ENCODE peak calls at places on chromosome 5, in four cellular contexts. Q is upper lobe of left lung, A is GM12878, U is Panc1. S is an unnamed sample.
A peak's percentile ranks its signal among the peaks of the same experiment; 100 is the strongest.

GRCh38 chr5:135057233-135057632 is 23.2 kb upstream of the PITX1 start:
- ATAC-seq in Q (no peak), A (no peak), U (no peak), S (no peak)

GRCh38 chr5:115736004-115736689 is 80.3 kb downstream of the CDO1 start:
- ATAC-seq in Q (no peak), A (no peak), U (no peak), S (peak; percentile 44)

GRCh38 chr5:61123145-61123544 is 39.1 kb downstream of the SMIM15 start:
- ATAC-seq in Q (no peak), A (no peak), U (no peak), S (no peak)

GRCh38 chr5:95718203-95718602 is 12.9 kb upstream of the RHOBTB3 start:
- ATAC-seq in Q (no peak), A (peak; percentile 92), U (no peak), S (no peak)

GRCh38 chr5:149053027-149053705 is 9.7 kb downstream of the SH3TC2 start:
- ATAC-seq in Q (no peak), A (no peak), U (no peak), S (no peak)

GRCh38 chr5:122471031-122471751 is 159.2 kb downstream of the SNCAIP start:
- ATAC-seq in Q (peak; percentile 69), A (no peak), U (no peak), S (peak; percentile 13)

GRCh38 chr5:66856041-66856805 is 260.0 kb downstream of the MAST4 start:
- ATAC-seq in Q (no peak), A (no peak), U (no peak), S (no peak)

GRCh38 chr5:154146409-154146808 is 44.1 kb upstream of the GALNT10 start:
- ATAC-seq in Q (no peak), A (no peak), U (no peak), S (no peak)

GRCh38 chr5:111235635-111236034 is 11.5 kb downstream of the CAMK4 start:
- ATAC-seq in Q (no peak), A (no peak), U (no peak), S (no peak)

GRCh38 chr5:59744531-59744992 is 149.0 kb downstream of the PDE4D start:
- ATAC-seq in Q (no peak), A (no peak), U (no peak), S (no peak)

GRCh38 chr5:140690941-140691924 is at the start of the genes HARS1 and HARS2:
- ATAC-seq in Q (peak; percentile 98), A (peak; percentile 96), U (peak; percentile 99), S (peak; percentile 98)

GRCh38 chr5:113199122-113199905 is 222.7 kb downstream of the DCP2 start:
- ATAC-seq in Q (no peak), A (no peak), U (no peak), S (no peak)

GRCh38 chr5:132321109-132321721 is 27.0 kb downstream of the SLC22A4 start:
- ATAC-seq in Q (no peak), A (no peak), U (peak; percentile 33), S (no peak)

GRCh38 chr5:61626639-61627282 is 294.7 kb downstream of the ZSWIM6 start:
- ATAC-seq in Q (peak; percentile 51), A (peak; percentile 43), U (no peak), S (peak; percentile 11)

GRCh38 chr5:178256746-178257145 is 24.1 kb upstream of the PHYKPL start:
- ATAC-seq in Q (no peak), A (no peak), U (no peak), S (no peak)

GRCh38 chr5:174990909-174991308 is 266.5 kb downstream of the MSX2 start:
- ATAC-seq in Q (no peak), A (no peak), U (no peak), S (no peak)

GRCh38 chr5:53253421-53253871 is 143.9 kb upstream of the MOCS2 start:
- ATAC-seq in Q (no peak), A (no peak), U (no peak), S (no peak)

GRCh38 chr5:133866903-133867245 is 101.6 kb downstream of the C5orf15 start:
- ATAC-seq in Q (no peak), A (peak; percentile 29), U (no peak), S (no peak)

GRCh38 chr5:139164020-139164419 is 34.1 kb downstream of the SIL1 start:
- ATAC-seq in Q (no peak), A (no peak), U (no peak), S (no peak)

GRCh38 chr5:34053133-34053532 is 10.1 kb upstream of the C1QTNF3 start:
- ATAC-seq in Q (no peak), A (no peak), U (no peak), S (peak; percentile 39)

GRCh38 chr5:173751266-173751600 is 134.8 kb upstream of the BOD1 start:
- ATAC-seq in Q (no peak), A (no peak), U (no peak), S (no peak)

GRCh38 chr5:31408814-31409213 is 123.1 kb downstream of the DROSHA start:
- ATAC-seq in Q (no peak), A (no peak), U (no peak), S (no peak)

GRCh38 chr5:78758169-78758839 is 109.7 kb upstream of the LHFPL2 start:
- ATAC-seq in Q (no peak), A (peak; percentile 84), U (no peak), S (no peak)

GRCh38 chr5:135535820-135536801 is at the start of gene NEUROG1:
- ATAC-seq in Q (no peak), A (no peak), U (peak; percentile 27), S (no peak)

GRCh38 chr5:179620703-179621350 is 2.6 kb downstream of the HNRNPH1 start:
- ATAC-seq in Q (no peak), A (no peak), U (no peak), S (no peak)

GRCh38 chr5:179620293-179620692 is 3.2 kb downstream of the HNRNPH1 start:
- ATAC-seq in Q (no peak), A (no peak), U (no peak), S (no peak)

GRCh38 chr5:179618923-179619554 is 4.4 kb downstream of the HNRNPH1 start:
- ATAC-seq in Q (no peak), A (no peak), U (no peak), S (no peak)

GRCh38 chr5:179621551-179621971 is 1.9 kb downstream of the HNRNPH1 start:
- ATAC-seq in Q (no peak), A (no peak), U (no peak), S (no peak)

GRCh38 chr5:179619776-179620175 is 3.7 kb downstream of the HNRNPH1 start:
- ATAC-seq in Q (no peak), A (no peak), U (no peak), S (no peak)
- H3K4me3 ChIP-seq in Q (peak overlapping the region; percentile 8), A (peak overlapping the region; percentile 81), U (peak overlapping the region; percentile 99), S (peak overlapping the region; percentile 100)

GRCh38 chr5:10543585-10544040 is 20.3 kb upstream of the ANKRD33B start:
- ATAC-seq in Q (no peak), A (no peak), U (no peak), S (no peak)

GRCh38 chr5:10539685-10539998 is 24.2 kb upstream of the ANKRD33B start:
- ATAC-seq in Q (no peak), A (no peak), U (no peak), S (no peak)

GRCh38 chr5:10540036-10540544 is 23.8 kb upstream of the ANKRD33B start:
- ATAC-seq in Q (no peak), A (no peak), U (no peak), S (no peak)

GRCh38 chr5:10541247-10541646 is 22.6 kb upstream of the ANKRD33B start:
- ATAC-seq in Q (no peak), A (no peak), U (no peak), S (no peak)

DNA sequence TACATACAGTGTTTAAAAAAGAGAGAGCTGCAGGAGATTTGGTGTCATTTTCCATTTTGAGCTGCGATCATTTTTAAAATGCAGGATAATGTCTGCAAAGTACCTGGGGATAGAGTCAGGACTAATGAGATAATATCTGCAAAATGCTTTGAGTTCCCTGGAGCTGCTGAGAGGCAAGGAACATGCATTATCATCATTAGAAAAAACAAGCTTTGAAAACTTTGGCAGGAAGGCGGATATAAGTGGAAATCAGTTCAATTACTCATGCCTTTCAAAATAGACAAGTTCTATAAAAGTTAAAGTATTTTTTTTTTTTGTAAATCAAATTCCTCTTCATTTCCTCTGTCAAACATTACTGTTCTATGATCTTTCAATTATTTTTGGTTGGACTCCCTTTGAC is 21.7 kb upstream of the ANKRD33B start:
- ATAC-seq in Q (no peak), A (no peak), U (no peak), S (no peak)
- H3K27me3 ChIP-seq in Q (no peaks in the 10 kb centered on the region), A (no peaks in the 10 kb centered on the region), U (no peaks in the 10 kb centered on the region), S (peaks cover 68% of the 10 kb centered on the region)

DNA sequence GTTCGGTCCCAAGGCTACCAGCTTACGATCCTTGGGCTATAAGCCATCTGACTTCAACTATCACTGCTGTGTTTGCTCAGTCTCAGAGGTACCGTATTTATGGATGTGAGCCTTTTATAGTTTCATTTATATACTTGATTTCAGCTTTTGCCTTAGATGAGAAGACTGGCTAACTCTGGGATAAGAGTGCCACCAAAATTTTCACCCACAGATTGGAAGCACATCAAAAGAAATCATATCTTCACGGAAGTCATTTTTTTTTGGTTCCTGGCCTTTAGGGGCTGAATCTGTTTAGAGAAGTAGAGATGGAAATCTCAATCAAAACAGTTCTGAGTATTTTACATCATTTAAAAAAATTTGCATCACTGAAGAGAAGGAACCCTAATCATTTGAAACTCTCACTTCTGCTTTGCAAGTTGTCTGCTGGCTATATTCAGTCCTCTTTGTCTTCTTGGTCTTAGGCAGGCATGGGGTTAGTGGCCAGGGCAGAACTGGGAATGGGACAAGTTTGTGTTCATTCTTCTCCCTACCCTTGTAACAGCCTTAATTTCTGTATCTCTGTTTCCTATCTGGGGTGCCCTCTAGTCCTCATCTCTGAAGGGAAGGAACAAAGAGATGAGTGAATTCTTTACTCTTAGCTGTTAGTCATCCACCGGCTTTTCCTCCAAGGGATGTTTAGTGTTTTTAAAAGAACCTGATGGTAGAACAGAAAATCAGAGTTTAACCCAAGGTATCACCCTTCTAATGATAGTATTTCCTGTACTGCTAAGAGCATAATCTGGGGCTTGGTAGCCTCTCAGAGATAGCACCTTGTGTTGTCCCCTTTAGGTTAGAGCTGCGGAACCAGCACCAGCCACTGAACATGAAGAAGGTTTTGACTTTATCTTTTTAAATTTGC is 14.1 kb upstream of the TNFAIP8 start:
- ATAC-seq in Q (peak; percentile 21), A (peak; percentile 57), U (no peak), S (no peak)
- TF ChIP-seq POLR2AphosphoS5 in Q (no peak), A (peak; percentile 89), U (no peak), S (no peak)

GRCh38 chr5:64771736-64772135 is 3.0 kb downstream of the CWC27 start:
- ATAC-seq in Q (no peak), A (no peak), U (no peak), S (no peak)
- H3K4me3 ChIP-seq in Q (no peak overlapping the region), A (no peak overlapping the region), U (no peak overlapping the region), S (no peak overlapping the region)

DNA sequence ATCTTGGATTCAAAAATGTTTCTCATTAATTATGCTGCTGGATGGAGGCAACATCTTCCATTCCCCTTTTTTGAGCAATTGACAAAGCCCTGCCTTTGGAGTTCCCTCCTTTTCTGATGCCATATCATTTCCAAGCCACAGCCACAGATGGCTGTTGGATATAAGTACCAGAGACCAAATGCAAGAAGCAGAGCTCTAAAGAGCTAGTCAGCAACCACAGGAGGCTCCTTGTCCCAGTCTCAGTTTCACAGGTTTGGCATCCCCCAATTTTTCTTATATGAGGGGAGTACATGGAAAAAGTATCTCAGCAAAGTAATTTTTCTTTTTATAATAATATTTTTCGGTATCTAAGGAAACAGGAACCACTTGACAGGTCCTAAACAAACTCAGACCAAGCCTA is 20.0 kb downstream of the GZMK start:
- ATAC-seq in Q (no peak), A (no peak), U (no peak), S (no peak)
- H3K27me3 ChIP-seq in Q (no peaks in the 10 kb centered on the region), A (no peaks in the 10 kb centered on the region), U (no peaks in the 10 kb centered on the region), S (peaks cover 4% of the 10 kb centered on the region)

GRCh38 chr5:14809369-14810144 is 62.0 kb downstream of the ANKH start:
- ATAC-seq in Q (peak; percentile 86), A (peak; percentile 97), U (peak; percentile 89), S (peak; percentile 79)
- TF ChIP-seq POLR2AphosphoS5 in Q (peak; percentile 57), A (peak; percentile 64), U (no peak), S (no peak)

S was measured in gastroesophageal sphincter.